ENCODE peak calls at places on chromosome 5, in ten cellular contexts. A is MV-4-11; R is AML-193; J is CD4-positive, alpha-beta T cell; S is HTR-8/SVneo; K is effector memory CD8-positive, alpha-beta T cell; F is mucosa of descending colon; G is CD8-positive, alpha-beta T cell; P is mucosa of gallbladder; Z is Right ventricle myocardium superior. O is an unnamed sample.

GRCh38 chr5:57681942-57682341 is 199.3 kb upstream of the ACTBL2 start:
- DNase-seq in A (no peak), R (no peak), J (no peak), S (no peak), K (no peak), F (no peak), G (no peak), P (no peak), Z (no peak), O (no peak)

GRCh38 chr5:143652104-143652700 is 159.8 kb upstream of the HMHB1 start:
- DNase-seq in A (peak), R (no peak), J (no peak), S (no peak), K (no peak), F (no peak), G (no peak), P (no peak), Z (no peak), O (no peak)

GRCh38 chr5:32363030-32363429 is 50.3 kb upstream of the MTMR12 start:
- DNase-seq in A (no peak), R (no peak), J (no peak), S (no peak), K (no peak), F (no peak), G (no peak), P (no peak), Z (no peak), O (no peak)

GRCh38 chr5:119330367-119331183 is 25.2 kb upstream of the TNFAIP8 start:
- DNase-seq in A (no peak), R (no peak), J (peak), S (no peak), K (peak), F (no peak), G (no peak), P (no peak), Z (no peak), O (peak)

GRCh38 chr5:181200816-181201215 is 4.2 kb downstream of the TRIM7 start:
- DNase-seq in A (no peak), R (no peak), J (no peak), S (no peak), K (no peak), F (no peak), G (no peak), P (no peak), Z (no peak), O (no peak)

GRCh38 chr5:126917918-126918623 is 112.3 kb downstream of the MARCHF3 start:
- DNase-seq in A (no peak), R (no peak), J (no peak), S (no peak), K (no peak), F (no peak), G (no peak), P (peak), Z (no peak), O (no peak)

GRCh38 chr5:136190904-136191303 is 2.1 kb downstream of the SMIM32 start:
- DNase-seq in A (no peak), R (no peak), J (no peak), S (no peak), K (no peak), F (no peak), G (no peak), P (no peak), Z (no peak), O (no peak)

GRCh38 chr5:181181650-181182565 is 23.1 kb downstream of the TRIM7 start:
- DNase-seq in A (no peak), R (no peak), J (peak), S (peak), K (peak), F (no peak), G (no peak), P (peak), Z (peak), O (no peak)

GRCh38 chr5:77316871-77317661 is 106.6 kb downstream of the PDE8B start:
- DNase-seq in A (no peak), R (no peak), J (no peak), S (no peak), K (no peak), F (no peak), G (no peak), P (no peak), Z (no peak), O (no peak)